ENCODE peak calls at places on chromosomes 7 and 10, in five cellular contexts. K is GM13976, Q is NCI-H2081, N is endothelial cell, L is amniotic stem cell. A is an unnamed sample.
A peak's percentile ranks its signal among the peaks of the same experiment; 100 is the strongest.

GRCh38 chr10:10564081-10564480 is 453.6 kb upstream of the CELF2 start:
- DNase-seq in K (no peak), Q (no peak), L (no peak), N (no peak), A (no peak)

GRCh38 chr7:149293946-149294640 is 32.1 kb downstream of the ZNF783 start:
- DNase-seq in L (no peak), Q (no peak), N (no peak), K (no peak), A (no peak)

GRCh38 chr10:84267503-84268126 is 22.8 kb downstream of the RGR start:
- DNase-seq in N (peak; percentile 79), L (peak; percentile 47), K (peak; percentile 53), Q (no peak), A (peak; percentile 52)

GRCh38 chr10:93225938-93226337 is 152.2 kb downstream of the CYP26A1 start:
- DNase-seq in N (no peak), L (no peak), K (no peak), Q (no peak), A (no peak)

GRCh38 chr7:44771358-44771757 is 22.7 kb downstream of the ZMIZ2 start:
- DNase-seq in K (no peak), N (no peak), Q (no peak), L (no peak), A (no peak)

GRCh38 chr10:51244739-51245138 is 170.5 kb downstream of the PRKG1 start:
- DNase-seq in L (peak; percentile 59), Q (no peak), N (no peak), K (no peak), A (no peak)

GRCh38 chr10:5434017-5434753 is 21.8 kb downstream of the NET1 start:
- DNase-seq in L (peak; percentile 31), N (no peak), K (peak; percentile 42), Q (peak; percentile 13), A (peak; percentile 70)

GRCh38 chr10:95976295-95977229 is 66.8 kb upstream of the CCNJ start:
- DNase-seq in N (no peak), Q (no peak), K (no peak), L (no peak), A (no peak)